ENCODE peak calls at places on chromosome 21, in six cellular contexts. D, X, M, W, J and K are unnamed samples.

GRCh38 chr21:42363331-42363730 is 3.0 kb downstream of the TFF1 start:
- DNase-seq in D (no peak), X (no peak), M (no peak), W (no peak), J (no peak), K (peak; percentile 5)

GRCh38 chr21:38888956-38889605 is 83.4 kb downstream of the ETS2 start:
- DNase-seq in D (no peak), X (no peak), M (no peak), W (no peak), J (no peak), K (no peak)

GRCh38 chr21:38250991-38251418 is 5.8 kb upstream of the KCNJ15 start:
- DNase-seq in D (no peak), X (no peak), M (no peak), W (no peak), J (no peak), K (no peak)

GRCh38 chr21:34935868-34936267 is 113.2 kb downstream of the RUNX1 start:
- DNase-seq in D (no peak), X (no peak), M (no peak), W (no peak), J (no peak), K (no peak)

GRCh38 chr21:36255650-36256047 is 64.3 kb upstream of the MORC3 start:
- DNase-seq in D (peak; percentile 48), X (no peak), M (no peak), W (no peak), J (no peak), K (no peak)

GRCh38 chr21:29933088-29933487 is 6.7 kb downstream of the GRIK1 start:
- DNase-seq in D (no peak), X (no peak), M (no peak), W (no peak), J (no peak), K (no peak)

GRCh38 chr21:22120616-22121266 is 1122.5 kb downstream of the NCAM2 start:
- DNase-seq in D (no peak), X (no peak), M (no peak), W (no peak), J (peak; percentile 36), K (no peak)

GRCh38 chr21:33539612-33540011 is 2.3 kb downstream of the GART start:
- DNase-seq in D (no peak), X (no peak), M (no peak), W (no peak), J (no peak), K (no peak)

GRCh38 chr21:35925497-35925896 is 134.8 kb downstream of the SETD4 start:
- DNase-seq in D (no peak), X (no peak), M (no peak), W (no peak), J (no peak), K (no peak)

GRCh38 chr21:36104306-36105300 is 30.3 kb upstream of the CBR3 start:
- DNase-seq in D (peak; percentile 53), X (no peak), M (peak; percentile 73), W (peak; percentile 31), J (peak; percentile 75), K (peak; percentile 55)

GRCh38 chr21:25568230-25568629 is 39.1 kb downstream of the MRPL39 start:
- DNase-seq in D (peak; percentile 72), X (no peak), M (peak; percentile 61), W (peak; percentile 33), J (peak; percentile 54), K (peak; percentile 60)

GRCh38 chr21:29501451-29501850 is 202.7 kb downstream of the BACH1 start:
- DNase-seq in D (no peak), X (no peak), M (no peak), W (no peak), J (no peak), K (no peak)

GRCh38 chr21:35850029-35850428 is 210.3 kb downstream of the SETD4 start:
- DNase-seq in D (no peak), X (no peak), M (no peak), W (no peak), J (no peak), K (no peak)

GRCh38 chr21:34360488-34361241 is 3.1 kb upstream of the KCNE2 start:
- DNase-seq in D (no peak), X (no peak), M (no peak), W (no peak), J (peak; percentile 9), K (peak; percentile 11)

GRCh38 chr21:32368386-32368785 is 24.4 kb downstream of the URB1 start:
- DNase-seq in D (no peak), X (no peak), M (no peak), W (no peak), J (no peak), K (no peak)

GRCh38 chr21:31752967-31753366 is 21.0 kb upstream of the SCAF4 start:
- DNase-seq in D (no peak), X (no peak), M (no peak), W (no peak), J (no peak), K (no peak)

GRCh38 chr21:27954806-27955205 is 987.9 kb upstream of the ADAMTS5 start:
- DNase-seq in D (no peak), X (no peak), M (no peak), W (no peak), J (no peak), K (no peak)

GRCh38 chr21:31157756-31158155 is 119.5 kb upstream of the KRTAP19-8 start:
- DNase-seq in D (no peak), X (no peak), M (no peak), W (no peak), J (no peak), K (no peak)

GRCh38 chr21:35204125-35204524 is 155.0 kb upstream of the RUNX1 start:
- DNase-seq in D (no peak), X (no peak), M (no peak), W (no peak), J (no peak), K (no peak)

GRCh38 chr21:24445517-24445916 is 1161.8 kb downstream of the MRPL39 start:
- DNase-seq in D (no peak), X (no peak), M (no peak), W (no peak), J (no peak), K (no peak)

GRCh38 chr21:22374218-22374969 is 1376.2 kb downstream of the NCAM2 start:
- DNase-seq in D (no peak), X (no peak), M (no peak), W (no peak), J (no peak), K (no peak)

GRCh38 chr21:29718081-29718815 is 221.5 kb downstream of the GRIK1 start:
- DNase-seq in D (no peak), X (no peak), M (no peak), W (no peak), J (no peak), K (no peak)

GRCh38 chr21:37231247-37231645 is 35.9 kb downstream of the VPS26C start:
- DNase-seq in D (no peak), X (no peak), M (no peak), W (no peak), J (no peak), K (no peak)

GRCh38 chr21:36200089-36200561 is 43.5 kb downstream of the DOP1B start:
- DNase-seq in D (no peak), X (no peak), M (no peak), W (no peak), J (peak; percentile 18), K (no peak)

GRCh38 chr21:32185726-32186125 is 93.1 kb downstream of the MIS18A start:
- DNase-seq in D (no peak), X (no peak), M (no peak), W (no peak), J (no peak), K (no peak)

GRCh38 chr21:33064623-33064996 is 5.3 kb upstream of the OLIG1 start:
- DNase-seq in D (no peak), X (no peak), M (no peak), W (no peak), J (no peak), K (no peak)

GRCh38 chr21:29340228-29340627 is 41.5 kb downstream of the BACH1 start:
- DNase-seq in D (no peak), X (no peak), M (no peak), W (no peak), J (no peak), K (no peak)

GRCh38 chr21:36589352-36589971 is 109.5 kb upstream of the SIM2 start:
- DNase-seq in D (no peak), X (no peak), M (no peak), W (no peak), J (peak; percentile 61), K (peak; percentile 79)

GRCh38 chr21:37677006-37677405 is 239.3 kb downstream of the KCNJ6 start:
- DNase-seq in D (no peak), X (no peak), M (no peak), W (no peak), J (no peak), K (no peak)

GRCh38 chr21:42220138-42220701 is 1.3 kb downstream of the ABCG1 start:
- DNase-seq in D (peak; percentile 89), X (no peak), M (no peak), W (peak; percentile 29), J (peak; percentile 72), K (peak; percentile 73)

GRCh38 chr21:28025111-28025510 is 967.6 kb downstream of the LTN1 start:
- DNase-seq in D (no peak), X (no peak), M (no peak), W (no peak), J (no peak), K (no peak)

GRCh38 chr21:42392731-42393442 is 3.0 kb downstream of the TMPRSS3 start:
- DNase-seq in D (no peak), X (no peak), M (peak; percentile 20), W (no peak), J (no peak), K (no peak)

GRCh38 chr21:20451051-20451450 is 547.2 kb upstream of the NCAM2 start:
- DNase-seq in D (no peak), X (no peak), M (no peak), W (no peak), J (no peak), K (no peak)

GRCh38 chr21:17775431-17776126 is 43.6 kb downstream of the C21orf91 start:
- DNase-seq in D (peak; percentile 55), X (no peak), M (no peak), W (no peak), J (no peak), K (no peak)

GRCh38 chr21:33901421-33902288 is 13.9 kb downstream of the ATP5PO start:
- DNase-seq in D (no peak), X (no peak), M (no peak), W (peak; percentile 32), J (peak; percentile 51), K (peak; percentile 63)

GRCh38 chr21:43689556-43690337 is 29.2 kb upstream of the PDXK start:
- DNase-seq in D (no peak), X (no peak), M (no peak), W (no peak), J (no peak), K (no peak)
- TF ChIP-seq POLR2A in D (no peak), X (no peak), M (no peak), W (no peak), J (no peak), K (no peak)

GRCh38 chr21:26842300-26842699 is 2.9 kb downstream of the ADAMTS1 start:
- DNase-seq in D (no peak), X (no peak), M (no peak), W (no peak), J (no peak), K (no peak)
- H3K9me3 ChIP-seq in D (no peaks in the 10 kb centered on the region), X (no peaks in the 10 kb centered on the region), M (no peaks in the 10 kb centered on the region), W (no peaks in the 10 kb centered on the region), J (no peaks in the 10 kb centered on the region), K (no peaks in the 10 kb centered on the region)

GRCh38 chr21:41168391-41169257 is 664 bp downstream of the BACE2 start:
- DNase-seq in D (peak; percentile 43), X (peak; percentile 63), M (peak; percentile 68), W (peak; percentile 64), J (peak; percentile 68), K (peak; percentile 60)
- TF ChIP-seq POLR2A in D (no peak), X (no peak), M (no peak), W (no peak), J (no peak), K (no peak)

GRCh38 chr21:15515908-15516307 is 213.9 kb upstream of the USP25 start:
- DNase-seq in D (no peak), X (no peak), M (no peak), W (no peak), J (no peak), K (no peak)
- H3K9me3 ChIP-seq in D (no peaks in the 10 kb centered on the region), X (no peaks in the 10 kb centered on the region), M (no peaks in the 10 kb centered on the region), W (no peaks in the 10 kb centered on the region), J (no peaks in the 10 kb centered on the region), K (no peaks in the 10 kb centered on the region)